ENCODE peak calls at places on chromosomes 11 and 22, in nine cellular contexts. D is activated gamma-delta T cell treated with anti-CD3 and anti-CD28 coated beads, Interleukin-2, amount 50 U/mL, for 16 hours; V is NCI-H345; N is AG04450; C is fibroblast of lung; R is SK-MEL-5; K is HFF-Myc; Q is nephron progenitor cell; U is head of caudate nucleus. J is an unnamed sample.

GRCh38 chr11:67699521-67699920 is 25.1 kb upstream of the ALDH3B2 start:
- DNase-seq in D (no peak), V (no peak), N (no peak), C (peak; percentile 43), R (no peak), K (no peak), Q (no peak), U (no peak), J (no peak)

GRCh38 chr11:129694538-129694937 is 121.1 kb upstream of the TMEM45B start:
- DNase-seq in D (no peak), V (no peak), N (no peak), C (no peak), R (peak; percentile 27), K (no peak), Q (no peak), U (no peak), J (no peak)

GRCh38 chr11:65132988-65133700 is 1.2 kb downstream of the SYVN1 start:
- DNase-seq in D (no peak), V (peak; percentile 20), N (no peak), C (no peak), R (peak; percentile 34), K (no peak), Q (no peak), U (no peak), J (no peak)

GRCh38 chr11:61961570-61962212 is 5.7 kb downstream of the FTH1 start:
- DNase-seq in D (no peak), V (no peak), N (no peak), C (no peak), R (peak; percentile 42), K (no peak), Q (no peak), U (peak; percentile 90), J (no peak)

GRCh38 chr22:29478326-29479276 is 1.4 kb upstream of the NEFH start:
- DNase-seq in D (no peak), V (no peak), N (no peak), C (no peak), R (no peak), K (no peak), Q (peak; percentile 78), U (peak; percentile 54), J (peak; percentile 66)

GRCh38 chr11:69213315-69213714 is 57.6 kb downstream of the SMIM38 start:
- DNase-seq in D (no peak), V (no peak), N (no peak), C (no peak), R (peak; percentile 32), K (no peak), Q (no peak), U (peak; percentile 16), J (no peak)

GRCh38 chr11:33910261-33910959 is 18.5 kb upstream of the LMO2 start:
- DNase-seq in D (no peak), V (no peak), N (no peak), C (peak; percentile 63), R (no peak), K (no peak), Q (no peak), U (no peak), J (no peak)

GRCh38 chr22:35542972-35543516 is 2.4 kb downstream of the RASD2 start:
- DNase-seq in D (no peak), V (no peak), N (no peak), C (no peak), R (no peak), K (no peak), Q (no peak), U (no peak), J (no peak)

GRCh38 chr11:64891215-64891848 is 12.9 kb upstream of the EHD1 start:
- DNase-seq in D (no peak), V (no peak), N (no peak), C (no peak), R (no peak), K (no peak), Q (no peak), U (no peak), J (no peak)

GRCh38 chr11:11810764-11811726 is 30.7 kb upstream of the USP47 start:
- DNase-seq in D (no peak), V (no peak), N (no peak), C (no peak), R (no peak), K (no peak), Q (peak; percentile 25), U (no peak), J (no peak)

GRCh38 chr11:72580648-72580950 is 93.6 kb downstream of the PDE2A start:
- DNase-seq in D (no peak), V (no peak), N (no peak), C (no peak), R (no peak), K (no peak), Q (no peak), U (no peak), J (no peak)

GRCh38 chr11:12808519-12808918 is 134.3 kb downstream of the TEAD1 start:
- DNase-seq in D (no peak), V (no peak), N (no peak), C (peak; percentile 80), R (no peak), K (no peak), Q (no peak), U (no peak), J (no peak)

GRCh38 chr11:128498846-128499245 is 88.5 kb downstream of the ETS1 start:
- DNase-seq in D (no peak), V (no peak), N (no peak), C (peak; percentile 76), R (peak; percentile 43), K (no peak), Q (no peak), U (no peak), J (no peak)

GRCh38 chr11:89452780-89453179 is 38.4 kb downstream of the NOX4 start:
- DNase-seq in D (no peak), V (no peak), N (no peak), C (peak; percentile 3), R (no peak), K (no peak), Q (no peak), U (no peak), J (no peak)

GRCh38 chr11:14413307-14414072 is 54.5 kb upstream of the RRAS2 start:
- DNase-seq in D (no peak), V (no peak), N (no peak), C (peak; percentile 93), R (peak; percentile 64), K (no peak), Q (no peak), U (no peak), J (no peak)

GRCh38 chr22:50189184-50189848 is 3.6 kb downstream of the TRABD start:
- DNase-seq in D (no peak), V (peak; percentile 71), N (no peak), C (no peak), R (no peak), K (no peak), Q (peak; percentile 2), U (no peak), J (no peak)

GRCh38 chr11:83827940-83828554 is 541.9 kb upstream of the CCDC90B start:
- DNase-seq in D (no peak), V (peak; percentile 32), N (no peak), C (peak; percentile 44), R (peak; percentile 53), K (no peak), Q (no peak), U (no peak), J (peak; percentile 50)

GRCh38 chr11:124817036-124817435 is 16.8 kb upstream of the MSANTD2 start:
- DNase-seq in D (no peak), V (no peak), N (no peak), C (no peak), R (no peak), K (no peak), Q (no peak), U (no peak), J (no peak)

GRCh38 chr22:23790819-23791736 is 4.3 kb downstream of the SMARCB1 start:
- DNase-seq in D (no peak), V (no peak), N (no peak), C (peak; percentile 45), R (no peak), K (peak; percentile 94), Q (no peak), U (no peak), J (no peak)

GRCh38 chr11:87290304-87290922 is 252.7 kb downstream of the TMEM135 start:
- DNase-seq in D (no peak), V (peak; percentile 63), N (peak; percentile 24), C (peak; percentile 45), R (peak; percentile 70), K (peak; percentile 37), Q (peak; percentile 11), U (no peak), J (peak; percentile 28)

GRCh38 chr11:12075291-12075690 is 35.1 kb upstream of the MICAL2 start:
- DNase-seq in D (no peak), V (no peak), N (no peak), C (no peak), R (no peak), K (no peak), Q (no peak), U (no peak), J (no peak)

GRCh38 chr11:67374571-67375276 is 1.3 kb upstream of the CLCF1 start:
- DNase-seq in D (no peak), V (no peak), N (no peak), C (peak; percentile 44), R (no peak), K (no peak), Q (no peak), U (no peak), J (no peak)

GRCh38 chr11:10862446-10862845 is 4.6 kb upstream of the ZBED5 start:
- DNase-seq in D (no peak), V (no peak), N (no peak), C (no peak), R (no peak), K (no peak), Q (no peak), U (no peak), J (no peak)